ENCODE peak calls at places on chromosomes 3 and 15, in six cellular contexts. N is colonic mucosa; V is sigmoid colon; W is astrocyte; G is aorta; J is CD8-positive, alpha-beta memory T cell. B is an unnamed sample.

GRCh38 chr3:53716998-53717397 is 129.2 kb downstream of the CHDH start:
- DNase-seq in N (no peak), V (no peak), W (no peak), G (no peak), J (no peak), B (no peak)

GRCh38 chr3:45688194-45688881 is 858 bp upstream of the SACM1L start:
- DNase-seq in N (peak; percentile 54), V (no peak), W (no peak), G (peak; percentile 77), J (no peak), B (peak; percentile 20)

GRCh38 chr15:69321041-69321554 is 22.4 kb downstream of the PAQR5 start:
- DNase-seq in N (peak; percentile 63), V (no peak), W (no peak), G (no peak), J (no peak), B (peak; percentile 24)

GRCh38 chr3:98977520-98977919 is 76.0 kb upstream of the DCBLD2 start:
- DNase-seq in N (no peak), V (no peak), W (peak; percentile 99), G (no peak), J (no peak), B (no peak)

GRCh38 chr3:58093573-58094195 is 85.5 kb downstream of the FLNB start:
- DNase-seq in N (no peak), V (peak; percentile 21), W (peak; percentile 87), G (no peak), J (no peak), B (no peak)

GRCh38 chr15:25805006-25805405 is 58.1 kb downstream of the ATP10A start:
- DNase-seq in N (no peak), V (no peak), W (peak; percentile 47), G (peak; percentile 88), J (no peak), B (no peak)

GRCh38 chr3:134260984-134261383 is 10.3 kb upstream of the RYK start:
- DNase-seq in N (no peak), V (no peak), W (no peak), G (no peak), J (no peak), B (no peak)

GRCh38 chr3:50436063-50436674 is 67.3 kb downstream of the CACNA2D2 start:
- DNase-seq in N (peak; percentile 81), V (no peak), W (no peak), G (peak; percentile 90), J (peak; percentile 65), B (peak; percentile 66)

GRCh38 chr15:39279331-39279730 is 301.5 kb upstream of the THBS1 start:
- DNase-seq in N (no peak), V (no peak), W (no peak), G (no peak), J (no peak), B (no peak)

DNA sequence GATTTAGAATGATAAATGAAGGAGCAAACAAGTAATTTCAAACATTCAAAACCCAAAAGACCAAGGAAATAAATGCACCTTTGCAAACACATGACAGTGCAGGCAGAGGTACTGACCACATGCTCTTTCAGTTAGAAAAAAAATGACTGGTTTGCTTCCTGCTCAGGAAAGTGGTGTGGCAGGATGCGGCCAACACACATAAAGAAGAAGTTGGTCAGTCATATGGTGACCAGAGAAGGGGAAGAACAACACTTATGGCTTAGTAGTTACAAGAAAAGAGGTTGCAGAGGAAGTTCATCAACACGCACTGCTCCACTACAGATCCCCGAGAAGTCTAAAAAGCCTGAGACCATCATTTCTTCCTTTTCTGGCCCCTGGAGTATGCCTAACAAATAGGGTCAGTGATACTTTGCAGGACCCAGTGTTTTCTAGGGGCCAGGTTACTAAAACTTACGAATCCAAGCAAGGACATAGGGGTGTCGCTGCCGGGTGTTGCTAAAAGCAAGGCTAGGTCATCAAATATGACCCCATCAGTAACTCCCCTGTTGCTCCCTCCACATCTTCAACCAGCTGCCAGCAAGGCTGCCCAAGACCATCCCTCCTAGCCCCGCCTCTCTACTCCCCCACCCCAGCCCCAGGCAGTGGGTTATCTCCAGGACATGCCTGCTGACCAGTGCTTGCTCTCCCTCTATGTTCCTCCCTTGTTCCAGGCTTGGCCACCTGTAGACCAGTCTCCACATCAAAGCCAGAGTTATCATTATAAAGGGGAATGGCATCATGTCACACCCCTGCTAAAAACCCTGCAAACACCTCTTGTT is 11.2 kb downstream of the ATP8B4 start:
- DNase-seq in N (no peak), V (no peak), W (no peak), G (no peak), J (no peak), B (no peak)
- H3K27ac ChIP-seq in N (peak overlapping the region; percentile 30), V (peak overlapping the region; percentile 40), W (no peak overlapping the region), G (no peak overlapping the region), J (no peak overlapping the region), B (no peak overlapping the region)

GRCh38 chr3:195440379-195440778 is 2.4 kb downstream of the ACAP2 start:
- DNase-seq in N (no peak), V (no peak), W (no peak), G (no peak), J (no peak), B (no peak)
- H3K4me3 ChIP-seq in N (no peak overlapping the region), V (no peak overlapping the region), W (no peak overlapping the region), G (no peak overlapping the region), J (peak overlapping the region; percentile 17), B (no peak overlapping the region)

DNA sequence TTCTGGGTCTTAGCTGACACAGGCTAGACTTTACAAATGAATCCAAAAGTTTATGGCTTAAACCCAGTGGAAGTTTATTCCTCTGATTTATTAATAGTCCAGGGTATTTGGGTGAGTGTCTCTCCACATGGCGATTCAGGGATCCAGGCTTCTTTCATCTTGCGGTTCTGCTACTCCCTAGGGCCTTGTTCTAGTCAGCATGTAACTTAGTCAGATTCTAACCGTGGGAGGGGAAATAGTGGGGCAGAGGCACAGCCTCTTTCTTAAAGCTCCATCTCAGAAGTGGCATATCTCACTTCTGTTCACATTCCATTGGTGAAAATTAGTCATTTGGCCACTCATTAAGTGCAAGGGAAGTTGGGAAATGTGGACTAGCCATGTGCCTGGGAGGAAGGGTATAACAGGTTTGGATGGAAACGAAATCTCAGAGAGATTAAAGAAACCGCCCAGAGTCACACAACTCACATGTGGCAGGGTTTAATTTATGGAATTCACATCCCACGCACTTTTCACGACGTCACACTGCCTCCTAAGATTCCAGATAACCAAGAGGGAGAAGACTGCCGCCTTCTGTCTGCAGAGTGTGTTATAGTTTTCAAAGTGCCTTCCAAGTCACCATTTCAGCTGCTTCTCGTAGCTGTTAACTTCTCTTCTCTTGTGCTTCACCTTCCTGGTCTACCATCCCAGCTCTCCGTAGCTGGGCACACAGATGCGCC is 11.4 kb upstream of the RASGRF1 start:
- DNase-seq in N (no peak), V (no peak), W (no peak), G (no peak), J (no peak), B (no peak)
- H3K27ac ChIP-seq in N (no peak overlapping the region), V (no peak overlapping the region), W (no peak overlapping the region), G (no peak overlapping the region), J (no peak overlapping the region), B (no peak overlapping the region)

GRCh38 chr15:99130765-99131440 is 26.0 kb downstream of the SYNM start:
- DNase-seq in N (no peak), V (peak; percentile 64), W (no peak), G (no peak), J (no peak), B (no peak)

GRCh38 chr15:99132584-99133287 is 27.9 kb downstream of the SYNM start:
- DNase-seq in N (no peak), V (peak; percentile 68), W (no peak), G (no peak), J (no peak), B (peak; percentile 86)

GRCh38 chr15:99131441-99132023 is 26.7 kb downstream of the SYNM start:
- DNase-seq in N (no peak), V (peak; percentile 67), W (no peak), G (no peak), J (no peak), B (peak; percentile 48)

GRCh38 chr15:99130314-99130713 is 25.4 kb downstream of the SYNM start:
- DNase-seq in N (no peak), V (no peak), W (no peak), G (no peak), J (no peak), B (peak; percentile 55)

DNA sequence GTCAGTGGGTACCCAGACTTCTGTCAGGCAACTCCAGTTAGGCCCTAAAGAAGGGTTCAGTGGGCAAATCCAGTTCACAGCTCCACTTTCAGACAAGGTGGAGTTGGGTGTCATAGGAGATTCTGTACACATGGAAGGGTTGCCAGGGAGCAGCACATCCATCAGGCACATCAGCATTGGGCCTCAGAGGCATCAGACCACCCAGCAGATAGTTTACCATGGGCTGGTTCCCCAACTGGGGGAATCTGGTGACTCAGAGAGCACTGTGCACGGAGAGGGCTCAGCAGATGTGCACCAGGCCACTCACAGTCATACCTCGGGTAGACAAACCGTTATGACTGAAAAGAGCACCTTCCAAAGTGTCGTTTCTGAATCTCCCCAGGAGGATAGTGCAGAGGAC is 27.2 kb downstream of the SYNM start:
- DNase-seq in N (no peak), V (no peak), W (no peak), G (no peak), J (no peak), B (no peak)
- H3K4me3 ChIP-seq in N (no peak overlapping the region), V (peak overlapping the region; percentile 6), W (no peak overlapping the region), G (no peak overlapping the region), J (no peak overlapping the region), B (peak overlapping the region; percentile 3)

DNA sequence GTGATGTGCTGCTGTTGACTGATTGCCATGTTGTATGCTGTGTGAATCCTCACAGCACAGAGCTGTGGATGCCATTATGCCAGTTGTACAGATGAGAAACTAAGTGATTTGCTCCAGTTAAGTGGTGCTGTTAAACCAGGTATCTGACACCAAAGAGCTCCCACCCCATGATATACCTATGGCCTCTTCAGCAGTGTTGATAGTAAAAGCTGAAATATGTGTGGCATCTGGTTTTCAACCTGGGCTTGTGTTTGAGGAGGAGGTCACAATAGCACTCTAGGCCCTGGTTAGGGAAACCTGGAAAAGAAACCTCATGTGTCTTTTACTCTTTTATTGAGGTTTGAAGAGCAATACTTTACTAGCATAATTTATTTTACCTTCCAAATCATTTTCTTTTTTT is 21.4 kb downstream of the RAD54L2 start:
- DNase-seq in N (no peak), V (no peak), W (no peak), G (no peak), J (no peak), B (no peak)
- H3K27ac ChIP-seq in N (no peak overlapping the region), V (peak overlapping the region; percentile 26), W (no peak overlapping the region), G (no peak overlapping the region), J (no peak overlapping the region), B (no peak overlapping the region)

GRCh38 chr15:93074596-93074995 is 14.4 kb downstream of the RGMA start:
- DNase-seq in N (no peak), V (no peak), W (no peak), G (no peak), J (no peak), B (no peak)

GRCh38 chr15:93071469-93071891 is 17.5 kb downstream of the RGMA start:
- DNase-seq in N (no peak), V (no peak), W (no peak), G (no peak), J (no peak), B (no peak)

GRCh38 chr15:93072011-93072410 is 17.0 kb downstream of the RGMA start:
- DNase-seq in N (no peak), V (no peak), W (peak; percentile 27), G (no peak), J (no peak), B (no peak)

GRCh38 chr15:93072440-93073394 is 16.3 kb downstream of the RGMA start:
- DNase-seq in N (peak; percentile 65), V (peak; percentile 94), W (peak; percentile 37), G (peak; percentile 96), J (no peak), B (no peak)

DNA sequence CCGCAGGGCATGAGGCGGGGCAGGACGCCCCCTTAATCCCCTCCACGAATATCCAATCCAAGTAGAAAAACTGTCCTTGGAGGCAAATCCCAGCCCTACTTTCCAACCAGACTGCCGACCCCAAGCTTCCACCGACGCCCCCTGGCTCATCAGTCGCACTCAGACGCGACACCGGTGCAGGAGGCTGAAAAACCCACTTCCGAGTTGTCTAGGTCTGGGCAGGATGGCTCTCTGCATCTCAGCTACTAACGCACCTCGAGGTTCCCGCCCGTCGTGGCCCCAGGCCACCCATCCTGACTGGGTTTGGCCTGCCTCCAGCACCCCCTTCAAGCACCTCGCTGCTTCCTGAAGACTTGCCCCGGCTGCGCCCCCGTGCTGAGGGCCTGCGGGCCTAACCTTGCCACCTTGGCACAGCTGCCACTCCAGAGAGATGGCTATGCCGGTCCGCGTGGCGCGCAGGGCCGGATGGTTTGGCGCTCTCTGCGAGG is 15.5 kb downstream of the RGMA start:
- DNase-seq in N (no peak), V (peak; percentile 83), W (no peak), G (no peak), J (no peak), B (no peak)
- H3K4me3 ChIP-seq in N (no peak overlapping the region), V (peak overlapping the region; percentile 85), W (peak overlapping the region; percentile 44), G (no peak overlapping the region), J (no peak overlapping the region), B (no peak overlapping the region)

B was measured in small intestine.